ENCODE peak calls at places on chromosomes 5 and 9, in four cellular contexts. E, N, T and M are unnamed samples.

GRCh38 chr9:96219615-96220257 is 82.2 kb downstream of the HSD17B3 start:
- DNase-seq in T (peak; percentile 80), N (peak; percentile 61), E (no peak), M (peak; percentile 29)

GRCh38 chr5:86199287-86199686 is 418.5 kb upstream of the COX7C start:
- DNase-seq in E (no peak), T (no peak), N (no peak), M (no peak)

GRCh38 chr5:147642666-147643065 is 132.8 kb upstream of the DPYSL3 start:
- DNase-seq in E (no peak), T (no peak), N (no peak), M (peak; percentile 72)

GRCh38 chr5:107542428-107542827 is 128.3 kb downstream of the EFNA5 start:
- DNase-seq in N (peak; percentile 97), T (peak; percentile 76), E (peak; percentile 65), M (peak; percentile 95)

GRCh38 chr5:134224905-134225779 is 731 bp downstream of the PPP2CA start:
- DNase-seq in E (peak; percentile 49), T (peak; percentile 83), N (peak; percentile 92), M (peak; percentile 75)

GRCh38 chr5:66494437-66494836 is 101.8 kb upstream of the MAST4 start:
- DNase-seq in N (no peak), T (no peak), E (no peak), M (no peak)

GRCh38 chr5:168341178-168341577 is 49.7 kb downstream of the WWC1 start:
- DNase-seq in N (no peak), T (no peak), E (no peak), M (peak; percentile 85)

GRCh38 chr9:37542895-37543294 is 33.3 kb downstream of the FBXO10 start:
- DNase-seq in T (no peak), E (no peak), N (no peak), M (peak; percentile 75)

GRCh38 chr9:14030350-14030823 is 283.6 kb downstream of the NFIB start:
- DNase-seq in E (peak; percentile 48), T (no peak), N (peak; percentile 72), M (peak; percentile 83)

GRCh38 chr9:1701113-1701512 is 314.0 kb upstream of the SMARCA2 start:
- DNase-seq in T (no peak), N (no peak), E (no peak), M (peak; percentile 14)

GRCh38 chr9:131807131-131807990 is 67.5 kb upstream of the RAPGEF1 start:
- DNase-seq in T (no peak), E (no peak), N (no peak), M (no peak)

GRCh38 chr9:7320139-7320538 is 479.4 kb downstream of the DMAC1 start:
- DNase-seq in T (no peak), N (peak; percentile 100), E (no peak), M (peak; percentile 80)

GRCh38 chr5:122354293-122354692 is 42.3 kb downstream of the SNCAIP start:
- DNase-seq in T (no peak), N (no peak), E (no peak), M (no peak)

GRCh38 chr9:128575469-128575868 is 23.1 kb downstream of the SPTAN1 start:
- DNase-seq in E (peak; percentile 46), T (no peak), N (peak; percentile 34), M (no peak)

GRCh38 chr5:170632985-170633234 is 129.1 kb downstream of the KCNIP1 start:
- DNase-seq in E (peak; percentile 21), T (peak; percentile 87), N (no peak), M (peak; percentile 9)

GRCh38 chr5:22044229-22044628 is 808.9 kb downstream of the CDH12 start:
- DNase-seq in T (no peak), N (no peak), E (no peak), M (no peak)

GRCh38 chr9:99353408-99353807 is 131.3 kb downstream of the SEC61B start:
- DNase-seq in N (peak; percentile 99), E (no peak), T (no peak), M (peak; percentile 89)
- H3K4me3 ChIP-seq in N (no peak overlapping the region), E (no peak overlapping the region), T (no peak overlapping the region), M (no peak overlapping the region)

DNA sequence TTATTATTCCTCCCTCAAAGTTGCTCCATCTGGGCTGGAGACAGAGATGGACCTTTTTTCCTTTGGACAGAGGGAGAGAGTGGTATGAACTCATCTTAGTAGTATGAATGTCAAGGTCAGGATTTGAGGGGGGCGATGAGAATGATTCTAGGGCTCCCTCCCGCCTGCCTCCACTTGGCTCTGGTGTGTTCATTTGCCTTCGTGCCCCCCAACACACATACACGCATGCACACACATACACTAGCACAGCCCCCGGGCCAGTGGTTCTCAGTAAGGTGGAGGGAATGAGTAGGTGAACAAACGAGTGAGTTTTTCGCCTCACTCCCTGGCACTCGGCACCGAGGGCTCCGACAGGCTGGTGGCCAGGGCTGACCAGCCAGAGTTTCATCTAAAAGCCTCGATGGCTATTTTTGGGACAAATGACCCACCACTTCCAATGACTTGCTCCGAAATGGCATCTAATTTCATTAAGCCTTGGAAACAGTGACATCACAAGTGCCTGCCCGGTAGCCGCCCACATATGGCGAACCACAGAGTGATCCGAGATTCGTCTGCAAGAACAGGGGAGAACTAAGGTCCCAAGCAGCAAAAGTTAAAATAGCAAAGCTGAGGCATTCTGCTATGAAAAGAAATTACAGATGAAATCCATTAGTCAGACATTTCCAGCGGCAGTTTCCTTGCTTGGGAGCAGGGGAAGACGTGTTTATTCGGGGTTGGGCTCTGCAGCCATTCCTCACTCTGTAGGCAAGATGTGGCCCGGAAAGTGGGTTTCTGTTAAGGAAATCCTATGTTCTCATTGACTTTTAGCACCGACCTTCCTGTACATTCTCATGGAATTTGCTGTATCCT is 44.8 kb downstream of the ERGIC1 start:
- DNase-seq in T (no peak), N (peak; percentile 79), E (no peak), M (no peak)
- H3K4me3 ChIP-seq in T (no peak overlapping the region), N (no peak overlapping the region), E (no peak overlapping the region), M (no peak overlapping the region)

GRCh38 chr9:95058121-95058785 is 259.3 kb downstream of the FANCC start:
- DNase-seq in N (no peak), E (no peak), T (no peak), M (no peak)

GRCh38 chr9:95055337-95055850 is 262.1 kb downstream of the FANCC start:
- DNase-seq in T (no peak), E (no peak), N (no peak), M (no peak)

GRCh38 chr9:95057121-95057520 is 260.4 kb downstream of the FANCC start:
- DNase-seq in T (no peak), N (no peak), E (no peak), M (no peak)

GRCh38 chr9:95053611-95054440 is 263.7 kb downstream of the FANCC start:
- DNase-seq in T (no peak), E (no peak), N (no peak), M (no peak)

GRCh38 chr9:95055851-95056551 is 261.5 kb downstream of the FANCC start:
- DNase-seq in N (peak; percentile 43), E (no peak), T (no peak), M (no peak)
- H3K4me3 ChIP-seq in N (no peak overlapping the region), E (peak overlapping the region; percentile 15), T (peak overlapping the region; percentile 18), M (peak overlapping the region; percentile 15)

DNA sequence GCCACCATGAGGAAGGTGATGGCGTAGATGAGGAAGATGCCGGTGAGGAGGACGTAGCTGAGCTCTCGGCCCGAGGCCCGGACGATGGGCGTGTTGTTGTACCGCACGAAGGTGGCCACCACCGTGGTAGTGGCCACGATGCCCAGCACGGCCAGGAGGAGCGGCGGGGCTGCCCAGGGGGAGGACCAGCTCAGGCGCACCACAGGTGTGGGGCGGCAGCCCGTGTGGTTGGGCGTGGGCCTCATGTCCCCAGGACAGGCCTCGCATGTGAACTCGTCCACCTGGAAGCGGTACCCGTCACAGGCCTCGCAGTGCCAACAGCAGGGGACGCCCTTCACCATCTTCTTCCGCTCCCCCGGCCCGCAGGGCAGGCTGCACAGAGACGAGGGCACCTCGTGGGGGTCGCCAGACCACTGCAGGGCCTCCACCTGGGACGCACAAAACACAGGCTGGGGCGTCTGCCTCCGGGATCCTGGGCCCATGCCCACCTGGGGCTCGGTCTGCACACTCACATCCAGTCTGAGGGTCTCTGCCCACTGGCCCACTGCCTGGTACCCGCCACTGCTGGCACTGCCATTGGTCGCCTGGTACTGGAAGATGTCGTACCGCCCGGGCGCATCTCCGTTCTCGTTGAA is 8.7 kb downstream of the GRM6 start:
- DNase-seq in T (no peak), N (no peak), E (no peak), M (no peak)
- H3K4me3 ChIP-seq in T (no peak overlapping the region), N (no peak overlapping the region), E (no peak overlapping the region), M (no peak overlapping the region)

GRCh38 chr5:175714686-175715085 is 56.8 kb downstream of the HRH2 start:
- DNase-seq in N (no peak), E (no peak), T (no peak), M (no peak)

GRCh38 chr5:175717837-175718236 is 60.0 kb downstream of the HRH2 start:
- DNase-seq in T (no peak), E (no peak), N (no peak), M (no peak)

GRCh38 chr5:175715627-175716522 is 58.0 kb downstream of the HRH2 start:
- DNase-seq in E (no peak), N (no peak), T (no peak), M (no peak)

GRCh38 chr5:175713930-175714329 is 56.1 kb downstream of the HRH2 start:
- DNase-seq in E (no peak), T (no peak), N (no peak), M (no peak)

GRCh38 chr5:175718401-175719108 is 60.7 kb downstream of the HRH2 start:
- DNase-seq in N (no peak), T (no peak), E (peak; percentile 27), M (peak; percentile 39)
- H3K4me3 ChIP-seq in N (no peak overlapping the region), T (no peak overlapping the region), E (no peak overlapping the region), M (no peak overlapping the region)

DNA sequence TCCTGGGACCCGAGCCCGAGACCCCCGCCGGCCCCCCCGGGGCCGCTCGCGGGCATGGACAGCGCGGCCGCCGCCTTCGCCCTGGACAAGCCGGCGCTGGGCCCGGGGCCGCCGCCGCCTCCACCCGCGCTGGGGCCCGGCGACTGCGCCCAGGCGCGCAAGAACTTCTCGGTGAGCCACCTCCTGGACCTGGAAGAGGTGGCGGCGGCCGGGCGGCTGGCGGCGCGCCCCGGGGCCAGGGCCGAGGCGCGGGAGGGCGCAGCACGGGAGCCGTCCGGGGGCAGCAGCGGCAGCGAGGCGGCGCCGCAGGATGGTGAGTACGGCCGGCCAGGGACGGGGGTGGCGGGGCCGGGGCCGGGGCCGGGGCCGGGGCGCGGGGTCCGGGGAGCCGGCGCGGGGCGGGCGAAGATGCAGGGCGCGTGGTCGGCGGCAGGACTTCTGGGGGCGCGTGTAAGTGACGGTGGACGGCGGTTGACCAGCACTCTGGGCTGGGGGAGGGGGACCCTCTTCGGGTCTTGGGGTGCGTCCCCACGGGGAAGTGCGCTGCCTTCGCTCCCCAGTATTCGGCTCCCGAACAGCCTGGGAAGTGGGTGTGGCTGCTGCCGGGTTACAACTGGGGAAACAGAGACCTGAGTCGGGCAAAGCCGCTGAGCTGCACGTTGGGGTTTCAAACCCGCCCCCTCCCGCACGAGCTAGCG is 516 bp downstream of the PRRX2 start:
- DNase-seq in N (no peak), T (no peak), E (no peak), M (no peak)
- H3K4me3 ChIP-seq in N (no peak overlapping the region), T (peak overlapping the region; percentile 23), E (peak overlapping the region; percentile 36), M (no peak overlapping the region)

DNA sequence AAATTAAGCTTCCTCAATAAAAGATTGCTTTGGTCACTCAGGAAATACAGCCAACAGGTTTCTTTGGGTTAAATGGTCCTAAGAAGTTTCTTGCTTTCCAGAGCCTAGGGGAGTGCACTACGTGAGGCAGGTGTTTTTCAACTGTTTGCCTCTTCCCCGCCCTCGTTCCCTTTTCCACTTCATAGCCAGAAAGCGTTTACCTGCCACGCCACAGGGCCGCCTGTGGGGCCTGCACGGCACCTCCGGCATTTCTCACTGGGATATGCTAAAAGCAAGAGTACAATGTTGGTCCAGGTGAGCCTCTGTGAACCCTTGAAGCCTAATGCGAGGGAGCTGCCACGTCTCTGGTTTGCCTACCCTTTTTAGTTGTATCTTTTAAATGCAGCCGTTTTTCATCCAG is 167.6 kb upstream of the OTULINL start:
- DNase-seq in T (no peak), E (no peak), N (no peak), M (no peak)
- H3K4me3 ChIP-seq in T (no peak overlapping the region), E (no peak overlapping the region), N (no peak overlapping the region), M (no peak overlapping the region)